ENCODE peak calls at places on chromosomes 16 and 17, in ten cellular contexts. One of them, this sample, is unnamed.

GRCh38 chr17:58385359-58385899 is 31.9 kb downstream of the RNF43 start:
- DNase-seq in WERI-Rb-1: no peak
- DNase-seq in cardiac muscle cell: no peak
- DNase-seq in heart left ventricle: no peak
- DNase-seq in ovary: no peak
- DNase-seq in PC-9: no peak
- DNase-seq in endothelial cell of umbilical vein: no peak
- DNase-seq in HCT116: no peak
- DNase-seq in effector memory CD4-positive, alpha-beta T cell: no peak
- DNase-seq in aorta: no peak
- DNase-seq in this sample: no peak

GRCh38 chr16:66899945-66900688 is 18.6 kb downstream of the CDH16 start:
- DNase-seq in WERI-Rb-1: peak; percentile 97
- DNase-seq in cardiac muscle cell: peak; percentile 84
- DNase-seq in heart left ventricle: peak; percentile 88
- DNase-seq in ovary: peak; percentile 92
- DNase-seq in PC-9: peak; percentile 66
- DNase-seq in endothelial cell of umbilical vein: peak; percentile 74
- DNase-seq in HCT116: no peak
- DNase-seq in effector memory CD4-positive, alpha-beta T cell: no peak
- DNase-seq in aorta: peak; percentile 86
- DNase-seq in this sample: peak; percentile 93

GRCh38 chr16:3999890-4000325 is 116.3 kb downstream of the ADCY9 start:
- DNase-seq in WERI-Rb-1: no peak
- DNase-seq in cardiac muscle cell: peak; percentile 69
- DNase-seq in heart left ventricle: no peak
- DNase-seq in ovary: no peak
- DNase-seq in PC-9: no peak
- DNase-seq in endothelial cell of umbilical vein: no peak
- DNase-seq in HCT116: no peak
- DNase-seq in effector memory CD4-positive, alpha-beta T cell: no peak
- DNase-seq in aorta: no peak
- DNase-seq in this sample: no peak

GRCh38 chr16:23269248-23270091 is 32.6 kb upstream of the SCNN1B start:
- DNase-seq in WERI-Rb-1: no peak
- DNase-seq in cardiac muscle cell: no peak
- DNase-seq in heart left ventricle: no peak
- DNase-seq in ovary: no peak
- DNase-seq in PC-9: no peak
- DNase-seq in endothelial cell of umbilical vein: no peak
- DNase-seq in HCT116: peak; percentile 28
- DNase-seq in effector memory CD4-positive, alpha-beta T cell: no peak
- DNase-seq in aorta: no peak
- DNase-seq in this sample: no peak

GRCh38 chr17:10516065-10516464 is 2.3 kb downstream of the MYH1 start:
- DNase-seq in WERI-Rb-1: no peak
- DNase-seq in cardiac muscle cell: no peak
- DNase-seq in heart left ventricle: no peak
- DNase-seq in ovary: no peak
- DNase-seq in PC-9: no peak
- DNase-seq in endothelial cell of umbilical vein: no peak
- DNase-seq in HCT116: no peak
- DNase-seq in effector memory CD4-positive, alpha-beta T cell: no peak
- DNase-seq in aorta: no peak
- DNase-seq in this sample: no peak

GRCh38 chr17:45346255-45347015 is 29.6 kb upstream of the MAP3K14 start:
- DNase-seq in WERI-Rb-1: no peak
- DNase-seq in cardiac muscle cell: peak; percentile 92
- DNase-seq in heart left ventricle: no peak
- DNase-seq in ovary: peak; percentile 42
- DNase-seq in PC-9: no peak
- DNase-seq in endothelial cell of umbilical vein: no peak
- DNase-seq in HCT116: no peak
- DNase-seq in effector memory CD4-positive, alpha-beta T cell: no peak
- DNase-seq in aorta: no peak
- DNase-seq in this sample: no peak

GRCh38 chr16:78210305-78210704 is 110.9 kb downstream of the WWOX start:
- DNase-seq in WERI-Rb-1: no peak
- DNase-seq in cardiac muscle cell: no peak
- DNase-seq in heart left ventricle: no peak
- DNase-seq in ovary: no peak
- DNase-seq in PC-9: peak; percentile 96
- DNase-seq in endothelial cell of umbilical vein: no peak
- DNase-seq in HCT116: peak; percentile 42
- DNase-seq in effector memory CD4-positive, alpha-beta T cell: no peak
- DNase-seq in aorta: no peak
- DNase-seq in this sample: no peak

GRCh38 chr17:67272312-67273050 is 27.5 kb upstream of the HELZ start:
- DNase-seq in WERI-Rb-1: peak; percentile 59
- DNase-seq in cardiac muscle cell: peak; percentile 25
- DNase-seq in heart left ventricle: no peak
- DNase-seq in ovary: no peak
- DNase-seq in PC-9: no peak
- DNase-seq in endothelial cell of umbilical vein: peak; percentile 11
- DNase-seq in HCT116: no peak
- DNase-seq in effector memory CD4-positive, alpha-beta T cell: no peak
- DNase-seq in aorta: no peak
- DNase-seq in this sample: peak; percentile 26

GRCh38 chr16:55391760-55392375 is 67.9 kb downstream of the IRX6 start:
- DNase-seq in WERI-Rb-1: no peak
- DNase-seq in cardiac muscle cell: no peak
- DNase-seq in heart left ventricle: no peak
- DNase-seq in ovary: no peak
- DNase-seq in PC-9: no peak
- DNase-seq in endothelial cell of umbilical vein: no peak
- DNase-seq in HCT116: no peak
- DNase-seq in effector memory CD4-positive, alpha-beta T cell: no peak
- DNase-seq in aorta: no peak
- DNase-seq in this sample: no peak

GRCh38 chr16:55392701-55393100 is 68.7 kb downstream of the IRX6 start:
- DNase-seq in WERI-Rb-1: no peak
- DNase-seq in cardiac muscle cell: no peak
- DNase-seq in heart left ventricle: no peak
- DNase-seq in ovary: no peak
- DNase-seq in PC-9: no peak
- DNase-seq in endothelial cell of umbilical vein: no peak
- DNase-seq in HCT116: no peak
- DNase-seq in effector memory CD4-positive, alpha-beta T cell: no peak
- DNase-seq in aorta: no peak
- DNase-seq in this sample: no peak

GRCh38 chr16:55390838-55391237 is 66.8 kb downstream of the IRX6 start:
- DNase-seq in WERI-Rb-1: no peak
- DNase-seq in cardiac muscle cell: no peak
- DNase-seq in heart left ventricle: no peak
- DNase-seq in ovary: no peak
- DNase-seq in PC-9: no peak
- DNase-seq in endothelial cell of umbilical vein: no peak
- DNase-seq in HCT116: no peak
- DNase-seq in effector memory CD4-positive, alpha-beta T cell: no peak
- DNase-seq in aorta: no peak
- DNase-seq in this sample: no peak

GRCh38 chr16:55386534-55387296 is 62.7 kb downstream of the IRX6 start:
- DNase-seq in WERI-Rb-1: no peak
- DNase-seq in cardiac muscle cell: no peak
- DNase-seq in heart left ventricle: no peak
- DNase-seq in ovary: no peak
- DNase-seq in PC-9: peak; percentile 94
- DNase-seq in endothelial cell of umbilical vein: no peak
- DNase-seq in HCT116: no peak
- DNase-seq in effector memory CD4-positive, alpha-beta T cell: no peak
- DNase-seq in aorta: no peak
- DNase-seq in this sample: no peak

DNA sequence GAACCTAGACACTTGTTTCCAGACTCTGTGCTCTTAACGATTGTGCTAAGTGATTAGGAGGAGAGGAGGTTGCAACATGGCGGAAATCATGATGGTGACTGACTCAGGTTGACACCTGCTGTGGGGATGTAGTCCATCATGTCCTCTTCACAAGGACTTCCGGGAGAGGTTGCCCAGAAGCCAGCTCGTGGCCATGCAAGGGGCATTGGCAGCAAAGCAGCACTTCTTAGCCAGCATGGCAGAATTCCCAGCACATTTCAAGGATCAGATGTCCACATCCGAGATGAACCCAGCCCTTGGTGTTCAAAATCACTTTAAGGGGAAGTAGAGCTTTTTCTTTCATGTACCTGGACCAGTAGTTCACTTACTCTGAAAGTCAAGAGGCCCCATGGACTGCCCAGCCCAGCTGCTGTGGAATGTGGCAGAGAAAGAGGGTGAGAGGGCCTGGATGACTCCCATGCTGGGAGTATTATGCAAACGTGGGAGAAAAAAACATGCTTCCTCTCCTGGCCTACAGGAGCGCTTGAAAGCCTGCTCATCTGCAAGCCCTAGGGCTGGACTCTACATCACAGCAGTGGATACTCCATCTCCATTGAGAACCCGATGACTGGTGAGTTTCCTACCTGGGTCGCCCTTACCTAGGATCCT is 65.5 kb downstream of the IRX6 start:
- DNase-seq in WERI-Rb-1: no peak
- DNase-seq in cardiac muscle cell: no peak
- DNase-seq in heart left ventricle: peak; percentile 84
- DNase-seq in ovary: no peak
- DNase-seq in PC-9: peak; percentile 73
- DNase-seq in endothelial cell of umbilical vein: no peak
- DNase-seq in HCT116: no peak
- DNase-seq in effector memory CD4-positive, alpha-beta T cell: no peak
- DNase-seq in aorta: no peak
- DNase-seq in this sample: no peak
- H3K36me3 ChIP-seq in WERI-Rb-1: no peaks in the 10 kb centered on the region
- H3K36me3 ChIP-seq in cardiac muscle cell: no peaks in the 10 kb centered on the region
- H3K36me3 ChIP-seq in heart left ventricle: no peaks in the 10 kb centered on the region
- H3K36me3 ChIP-seq in ovary: no peaks in the 10 kb centered on the region
- H3K36me3 ChIP-seq in PC-9: no peaks in the 10 kb centered on the region
- H3K36me3 ChIP-seq in endothelial cell of umbilical vein: no peaks in the 10 kb centered on the region
- H3K36me3 ChIP-seq in HCT116: no peaks in the 10 kb centered on the region
- H3K36me3 ChIP-seq in effector memory CD4-positive, alpha-beta T cell: no peaks in the 10 kb centered on the region
- H3K36me3 ChIP-seq in aorta: no peaks in the 10 kb centered on the region
- H3K36me3 ChIP-seq in this sample: no peaks in the 10 kb centered on the region

GRCh38 chr17:8383143-8383974 is at the start of gene RPL26:
- DNase-seq in WERI-Rb-1: peak; percentile 97
- DNase-seq in cardiac muscle cell: peak; percentile 99
- DNase-seq in heart left ventricle: peak; percentile 97
- DNase-seq in ovary: peak; percentile 95
- DNase-seq in PC-9: peak; percentile 89
- DNase-seq in endothelial cell of umbilical vein: peak; percentile 98
- DNase-seq in HCT116: peak; percentile 97
- DNase-seq in effector memory CD4-positive, alpha-beta T cell: peak; percentile 88
- DNase-seq in aorta: peak; percentile 98
- DNase-seq in this sample: peak; percentile 98
- H3K36me3 ChIP-seq in WERI-Rb-1: peaks cover 38% of the 10 kb centered on the region
- H3K36me3 ChIP-seq in cardiac muscle cell: peaks cover 32% of the 10 kb centered on the region
- H3K36me3 ChIP-seq in heart left ventricle: no peaks in the 10 kb centered on the region
- H3K36me3 ChIP-seq in ovary: no peaks in the 10 kb centered on the region
- H3K36me3 ChIP-seq in PC-9: peaks cover 33% of the 10 kb centered on the region
- H3K36me3 ChIP-seq in endothelial cell of umbilical vein: peaks cover 25% of the 10 kb centered on the region
- H3K36me3 ChIP-seq in HCT116: peaks cover 42% of the 10 kb centered on the region
- H3K36me3 ChIP-seq in effector memory CD4-positive, alpha-beta T cell: peaks cover 26% of the 10 kb centered on the region
- H3K36me3 ChIP-seq in aorta: no peaks in the 10 kb centered on the region
- H3K36me3 ChIP-seq in this sample: peaks cover 19% of the 10 kb centered on the region

GRCh38 chr17:75891605-75892555 is 4.9 kb downstream of the TRIM65 start:
- DNase-seq in WERI-Rb-1: peak; percentile 50
- DNase-seq in cardiac muscle cell: no peak
- DNase-seq in heart left ventricle: no peak
- DNase-seq in ovary: peak; percentile 33
- DNase-seq in PC-9: no peak
- DNase-seq in endothelial cell of umbilical vein: no peak
- DNase-seq in HCT116: no peak
- DNase-seq in effector memory CD4-positive, alpha-beta T cell: no peak
- DNase-seq in aorta: peak; percentile 46
- DNase-seq in this sample: no peak

GRCh38 chr17:75891022-75891604 is 5.6 kb downstream of the TRIM65 start:
- DNase-seq in WERI-Rb-1: peak; percentile 94
- DNase-seq in cardiac muscle cell: no peak
- DNase-seq in heart left ventricle: no peak
- DNase-seq in ovary: no peak
- DNase-seq in PC-9: no peak
- DNase-seq in endothelial cell of umbilical vein: no peak
- DNase-seq in HCT116: no peak
- DNase-seq in effector memory CD4-positive, alpha-beta T cell: no peak
- DNase-seq in aorta: peak; percentile 49
- DNase-seq in this sample: no peak

GRCh38 chr17:75894049-75894742 is 2.6 kb downstream of the TRIM65 start:
- DNase-seq in WERI-Rb-1: peak; percentile 63
- DNase-seq in cardiac muscle cell: no peak
- DNase-seq in heart left ventricle: no peak
- DNase-seq in ovary: peak; percentile 34
- DNase-seq in PC-9: no peak
- DNase-seq in endothelial cell of umbilical vein: no peak
- DNase-seq in HCT116: no peak
- DNase-seq in effector memory CD4-positive, alpha-beta T cell: no peak
- DNase-seq in aorta: no peak
- DNase-seq in this sample: peak; percentile 76

GRCh38 chr17:75893305-75894048 is 3.3 kb downstream of the TRIM65 start:
- DNase-seq in WERI-Rb-1: no peak
- DNase-seq in cardiac muscle cell: no peak
- DNase-seq in heart left ventricle: no peak
- DNase-seq in ovary: no peak
- DNase-seq in PC-9: no peak
- DNase-seq in endothelial cell of umbilical vein: no peak
- DNase-seq in HCT116: no peak
- DNase-seq in effector memory CD4-positive, alpha-beta T cell: no peak
- DNase-seq in aorta: no peak
- DNase-seq in this sample: no peak

GRCh38 chr17:75892556-75893224 is 4.1 kb downstream of the TRIM65 start:
- DNase-seq in WERI-Rb-1: peak; percentile 69
- DNase-seq in cardiac muscle cell: no peak
- DNase-seq in heart left ventricle: no peak
- DNase-seq in ovary: peak; percentile 28
- DNase-seq in PC-9: no peak
- DNase-seq in endothelial cell of umbilical vein: no peak
- DNase-seq in HCT116: no peak
- DNase-seq in effector memory CD4-positive, alpha-beta T cell: no peak
- DNase-seq in aorta: peak; percentile 40
- DNase-seq in this sample: peak; percentile 76
- H3K36me3 ChIP-seq in WERI-Rb-1: peaks cover 28% of the 10 kb centered on the region
- H3K36me3 ChIP-seq in cardiac muscle cell: no peaks in the 10 kb centered on the region
- H3K36me3 ChIP-seq in heart left ventricle: no peaks in the 10 kb centered on the region
- H3K36me3 ChIP-seq in ovary: no peaks in the 10 kb centered on the region
- H3K36me3 ChIP-seq in PC-9: no peaks in the 10 kb centered on the region
- H3K36me3 ChIP-seq in endothelial cell of umbilical vein: no peaks in the 10 kb centered on the region
- H3K36me3 ChIP-seq in HCT116: peaks cover 4% of the 10 kb centered on the region
- H3K36me3 ChIP-seq in effector memory CD4-positive, alpha-beta T cell: peaks cover 21% of the 10 kb centered on the region
- H3K36me3 ChIP-seq in aorta: peaks cover 1% of the 10 kb centered on the region
- H3K36me3 ChIP-seq in this sample: peaks cover 4% of the 10 kb centered on the region

DNA sequence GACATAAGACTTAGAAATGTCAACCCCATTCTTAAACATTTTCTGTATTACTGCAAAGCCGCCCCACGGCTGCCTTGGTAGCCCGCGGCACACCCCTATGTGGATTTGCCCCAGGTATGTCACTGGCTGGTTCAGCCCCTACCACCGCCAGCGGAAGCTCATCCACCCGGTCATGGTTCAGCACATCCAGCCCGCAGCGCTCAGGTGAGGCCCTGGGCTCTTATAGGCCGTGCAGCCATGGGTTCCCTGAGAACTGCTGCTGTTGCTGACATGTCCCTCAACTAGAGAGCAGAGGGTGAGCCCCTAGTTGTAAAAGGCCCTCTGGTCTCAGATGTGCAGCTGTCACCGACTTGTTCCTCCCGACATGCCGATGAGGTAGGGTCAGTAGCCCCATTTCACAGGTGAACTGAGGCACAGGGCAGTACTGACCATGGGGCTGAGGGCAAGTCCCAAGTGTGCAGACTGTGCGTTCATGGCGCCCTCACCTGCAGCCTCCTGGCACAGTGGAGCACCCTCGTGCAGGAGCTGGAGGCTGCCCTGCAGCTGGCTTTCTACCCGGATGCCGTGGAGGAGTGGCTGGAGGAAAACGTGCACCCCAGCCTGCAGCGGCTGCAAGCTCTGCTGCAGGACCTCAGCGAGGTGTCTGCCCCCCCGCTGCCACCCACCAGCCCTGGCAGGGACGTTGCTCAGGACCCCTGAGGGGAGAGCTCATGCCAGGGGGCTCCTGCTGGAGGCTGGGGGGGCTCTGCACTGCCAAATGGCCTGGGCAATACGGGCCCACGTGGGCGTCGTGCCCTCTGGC is 8.7 kb downstream of the CYBC1 start:
- DNase-seq in WERI-Rb-1: no peak
- DNase-seq in cardiac muscle cell: no peak
- DNase-seq in heart left ventricle: no peak
- DNase-seq in ovary: no peak
- DNase-seq in PC-9: no peak
- DNase-seq in endothelial cell of umbilical vein: no peak
- DNase-seq in HCT116: no peak
- DNase-seq in effector memory CD4-positive, alpha-beta T cell: no peak
- DNase-seq in aorta: no peak
- DNase-seq in this sample: peak; percentile 73
- H3K36me3 ChIP-seq in WERI-Rb-1: peaks cover 68% of the 10 kb centered on the region
- H3K36me3 ChIP-seq in cardiac muscle cell: no peaks in the 10 kb centered on the region
- H3K36me3 ChIP-seq in heart left ventricle: no peaks in the 10 kb centered on the region
- H3K36me3 ChIP-seq in ovary: no peaks in the 10 kb centered on the region
- H3K36me3 ChIP-seq in PC-9: no peaks in the 10 kb centered on the region
- H3K36me3 ChIP-seq in endothelial cell of umbilical vein: no peaks in the 10 kb centered on the region
- H3K36me3 ChIP-seq in HCT116: peaks cover 12% of the 10 kb centered on the region
- H3K36me3 ChIP-seq in effector memory CD4-positive, alpha-beta T cell: peaks cover 52% of the 10 kb centered on the region
- H3K36me3 ChIP-seq in aorta: no peaks in the 10 kb centered on the region
- H3K36me3 ChIP-seq in this sample: peaks cover 4% of the 10 kb centered on the region